ENCODE peak calls at places on chromosomes 11 and 22, in four cellular contexts. P is brain microvascular endothelial cell, F is heart left ventricle, D is tibial artery. E is an unnamed sample.

GRCh38 chr11:83006877-83007330 is 64.8 kb downstream of the RAB30 start:
- DNase-seq in P (no peak), F (no peak), D (no peak), E (no peak)

GRCh38 chr11:22472306-22472705 is 134.1 kb downstream of the SLC17A6 start:
- DNase-seq in P (no peak), F (no peak), D (no peak), E (peak; percentile 13)

GRCh38 chr22:24693359-24693758 is 81.2 kb downstream of the PIWIL3 start:
- DNase-seq in P (peak; percentile 41), F (no peak), D (no peak), E (no peak)

GRCh38 chr11:113505541-113506375 is 30.6 kb upstream of the DRD2 start:
- DNase-seq in P (peak; percentile 29), F (no peak), D (no peak), E (peak; percentile 33)

GRCh38 chr11:122258446-122258994 is 142.5 kb upstream of the BLID start:
- DNase-seq in P (no peak), F (no peak), D (no peak), E (no peak)

GRCh38 chr11:95767498-95767897 is 22.1 kb downstream of the FAM76B start:
- DNase-seq in P (peak; percentile 16), F (no peak), D (no peak), E (no peak)

GRCh38 chr11:127059286-127060200 is 59.0 kb upstream of the KIRREL3 start:
- DNase-seq in P (no peak), F (no peak), D (no peak), E (no peak)

GRCh38 chr11:68471360-68472340 is 11.1 kb downstream of the PPP6R3 start:
- DNase-seq in P (peak; percentile 89), F (no peak), D (no peak), E (no peak)

GRCh38 chr11:65958306-65958705 is 3.2 kb upstream of the SART1 start:
- DNase-seq in P (no peak), F (no peak), D (no peak), E (no peak)

GRCh38 chr11:10348650-10349280 is 43.9 kb downstream of the ADM start:
- DNase-seq in P (no peak), F (no peak), D (no peak), E (no peak)

GRCh38 chr11:131428853-131429252 is 58.4 kb downstream of the NTM start:
- DNase-seq in P (no peak), F (no peak), D (no peak), E (no peak)

GRCh38 chr11:45880772-45881570 is 4.5 kb upstream of the MAPK8IP1 start:
- DNase-seq in P (no peak), F (no peak), D (no peak), E (no peak)

GRCh38 chr11:117498791-117499190 is 171.1 kb downstream of the CEP164 start:
- DNase-seq in P (no peak), F (no peak), D (no peak), E (no peak)

GRCh38 chr11:133953999-133954398 is 2.8 kb downstream of the IGSF9B start:
- DNase-seq in P (no peak), F (no peak), D (peak; percentile 89), E (no peak)
- H3K27me3 ChIP-seq in P (peaks cover 80% of the 10 kb centered on the region), F (peaks cover 3% of the 10 kb centered on the region), D (no peaks in the 10 kb centered on the region), E (peaks cover 56% of the 10 kb centered on the region)

DNA sequence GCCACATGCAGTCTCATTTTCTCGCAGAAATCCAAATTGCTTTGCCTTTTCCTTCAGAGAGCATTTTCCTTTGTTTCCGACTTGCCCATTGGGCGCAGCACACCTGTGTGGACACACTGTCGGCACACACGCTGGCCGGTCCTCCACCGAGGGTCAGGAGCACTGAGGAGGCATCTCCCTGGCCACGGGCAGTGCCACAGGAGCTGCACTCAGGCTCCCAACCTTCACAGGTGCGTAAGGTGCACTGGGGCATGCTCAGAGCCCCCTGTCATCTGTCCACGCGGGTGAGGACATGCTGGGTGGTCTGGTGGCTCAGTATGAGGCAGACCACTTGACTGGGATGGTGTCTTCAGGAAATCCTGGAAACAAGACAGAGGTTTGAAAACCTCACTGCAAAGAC is 779.1 kb downstream of the BRD1 start:
- DNase-seq in P (no peak), F (no peak), D (peak; percentile 48), E (no peak)
- H3K27me3 ChIP-seq in P (no peaks in the 10 kb centered on the region), F (peaks cover 13% of the 10 kb centered on the region), D (no peaks in the 10 kb centered on the region), E (no peaks in the 10 kb centered on the region)

GRCh38 chr11:124864176-124864891 is 898 bp upstream of the ROBO3 start:
- DNase-seq in P (no peak), F (no peak), D (no peak), E (no peak)

GRCh38 chr11:124867700-124868099 is 2.5 kb downstream of the ROBO3 start:
- DNase-seq in P (peak; percentile 42), F (no peak), D (no peak), E (peak; percentile 78)

GRCh38 chr11:124865181-124865901 is at the start of gene ROBO3:
- DNase-seq in P (no peak), F (no peak), D (no peak), E (peak; percentile 48)

GRCh38 chr11:124864892-124865180 is 396 bp upstream of the ROBO3 start:
- DNase-seq in P (no peak), F (no peak), D (no peak), E (no peak)

DNA sequence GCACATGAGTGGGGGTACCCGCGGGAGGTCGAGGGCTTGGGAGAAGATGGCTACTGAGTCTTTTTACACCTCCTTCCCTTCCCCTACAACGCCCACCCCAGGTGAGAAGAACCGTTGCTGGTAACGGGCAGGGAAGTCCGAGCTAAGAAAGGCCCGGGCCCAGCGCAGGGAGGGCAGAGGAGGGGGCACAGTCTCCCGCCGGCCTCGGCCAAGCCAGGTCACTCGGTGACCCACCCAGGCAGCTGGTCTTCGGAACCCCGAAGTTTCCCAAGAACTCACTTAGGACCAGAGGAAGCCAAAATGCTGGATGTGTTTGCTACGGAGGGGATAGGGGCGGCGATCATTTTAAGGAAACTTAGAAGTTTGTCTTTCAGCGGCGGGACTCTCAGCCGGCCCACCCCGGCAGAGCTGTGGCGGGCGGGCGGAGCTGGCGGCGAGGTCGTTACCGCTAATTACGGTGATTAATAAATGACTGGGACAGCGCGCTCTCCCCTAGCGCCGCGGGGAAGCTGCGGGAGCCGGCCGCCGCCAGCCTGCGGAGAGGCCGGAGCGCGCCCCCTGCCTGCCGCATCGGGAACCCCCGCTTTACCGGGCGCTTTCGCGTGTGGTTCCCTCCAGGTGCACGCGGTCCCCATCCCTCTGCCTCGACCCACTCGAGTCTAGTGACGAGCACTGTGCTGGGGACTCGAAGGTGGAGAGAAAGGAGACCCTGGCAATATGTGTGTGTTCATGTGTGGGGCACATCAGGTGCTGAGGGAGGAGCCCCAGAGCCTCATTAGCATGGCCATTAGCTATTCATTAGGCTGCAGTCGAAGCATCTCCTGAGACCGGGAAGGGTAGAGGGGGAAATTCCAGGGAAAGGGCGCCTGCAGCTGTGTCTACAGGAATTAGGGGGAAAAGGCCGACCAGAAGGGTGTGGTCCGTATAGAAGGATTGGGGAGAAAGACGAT is 945 bp downstream of the ROBO3 start:
- DNase-seq in P (no peak), F (no peak), D (no peak), E (peak; percentile 83)
- H3K27me3 ChIP-seq in P (peaks cover 93% of the 10 kb centered on the region), F (peaks cover 98% of the 10 kb centered on the region), D (peaks cover 16% of the 10 kb centered on the region), E (peaks cover 90% of the 10 kb centered on the region)

GRCh38 chr11:1107316-1108245 is 32.9 kb downstream of the MUC2 start:
- DNase-seq in P (no peak), F (no peak), D (no peak), E (no peak)
- H3K27me3 ChIP-seq in P (no peaks in the 10 kb centered on the region), F (peaks cover 3% of the 10 kb centered on the region), D (no peaks in the 10 kb centered on the region), E (no peaks in the 10 kb centered on the region)

GRCh38 chr22:38448945-38449745 is 5.9 kb downstream of the KCNJ4 start:
- DNase-seq in P (no peak), F (peak; percentile 70), D (no peak), E (no peak)
- H3K27me3 ChIP-seq in P (peaks cover 37% of the 10 kb centered on the region), F (peaks cover 21% of the 10 kb centered on the region), D (no peaks in the 10 kb centered on the region), E (peaks cover 29% of the 10 kb centered on the region)

GRCh38 chr22:36595154-36595553 is 66.2 kb upstream of the EIF3D start:
- DNase-seq in P (no peak), F (no peak), D (peak; percentile 27), E (no peak)
- H3K27me3 ChIP-seq in P (peaks cover 3% of the 10 kb centered on the region), F (peaks cover 39% of the 10 kb centered on the region), D (no peaks in the 10 kb centered on the region), E (no peaks in the 10 kb centered on the region)

GRCh38 chr11:17650601-17650911 is 68.8 kb upstream of the MYOD1 start:
- DNase-seq in P (no peak), F (no peak), D (no peak), E (no peak)

GRCh38 chr11:17648528-17648927 is 70.8 kb upstream of the MYOD1 start:
- DNase-seq in P (no peak), F (no peak), D (no peak), E (no peak)

GRCh38 chr11:17649261-17649660 is 70.1 kb upstream of the MYOD1 start:
- DNase-seq in P (no peak), F (no peak), D (no peak), E (no peak)

GRCh38 chr11:17651061-17651460 is 68.3 kb upstream of the MYOD1 start:
- DNase-seq in P (no peak), F (no peak), D (no peak), E (no peak)

GRCh38 chr11:17649696-17650600 is 69.4 kb upstream of the MYOD1 start:
- DNase-seq in P (no peak), F (no peak), D (no peak), E (no peak)
- H3K27me3 ChIP-seq in P (no peaks in the 10 kb centered on the region), F (peaks cover 14% of the 10 kb centered on the region), D (no peaks in the 10 kb centered on the region), E (peaks cover 14% of the 10 kb centered on the region)

GRCh38 chr22:40040927-40041326 is 46.2 kb downstream of the FAM83F start:
- DNase-seq in P (peak; percentile 47), F (peak; percentile 45), D (no peak), E (no peak)
- H3K27me3 ChIP-seq in P (peaks cover 14% of the 10 kb centered on the region), F (peaks cover 6% of the 10 kb centered on the region), D (no peaks in the 10 kb centered on the region), E (peaks cover 63% of the 10 kb centered on the region)

DNA sequence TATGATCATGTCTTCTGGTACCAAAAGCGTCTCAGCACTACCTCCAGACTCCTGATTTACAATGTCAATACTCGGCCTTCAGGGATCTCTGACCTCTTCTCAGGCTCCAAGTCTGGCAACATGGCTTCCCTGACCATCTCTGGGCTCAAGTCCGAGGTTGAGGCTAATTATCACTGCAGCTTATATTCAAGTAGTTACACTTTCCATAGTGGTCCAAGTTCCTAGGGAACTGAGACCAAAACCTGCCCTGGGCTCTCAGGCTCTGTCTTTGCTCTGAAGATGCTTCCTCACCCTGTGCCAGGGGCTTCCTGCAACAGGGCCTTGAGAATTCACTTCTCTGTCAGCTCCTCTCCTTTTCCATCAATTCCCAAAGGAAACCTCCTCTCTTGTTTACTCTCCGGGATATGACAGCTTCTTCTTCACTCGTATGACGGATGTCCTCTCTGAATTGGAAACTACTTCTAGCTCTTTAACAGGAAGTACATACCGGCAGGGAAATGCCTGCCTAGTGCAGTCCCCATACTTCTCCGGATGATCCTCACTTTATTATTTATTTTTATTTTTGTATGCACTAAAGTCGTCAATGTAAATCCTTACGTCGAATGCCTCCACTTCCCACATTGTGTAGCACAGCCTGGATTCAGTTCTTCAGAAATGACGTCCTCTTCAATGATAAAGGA is 29.6 kb upstream of the PRAME start:
- DNase-seq in P (no peak), F (no peak), D (no peak), E (no peak)
- H3K27me3 ChIP-seq in P (peaks cover 20% of the 10 kb centered on the region), F (peaks cover 9% of the 10 kb centered on the region), D (no peaks in the 10 kb centered on the region), E (peaks cover 100% of the 10 kb centered on the region)

GRCh38 chr11:75668508-75669297 is at the start of gene MAP6:
- DNase-seq in P (no peak), F (peak; percentile 23), D (no peak), E (peak; percentile 85)
- H3K27me3 ChIP-seq in P (peaks cover 50% of the 10 kb centered on the region), F (peaks cover 8% of the 10 kb centered on the region), D (no peaks in the 10 kb centered on the region), E (peaks cover 91% of the 10 kb centered on the region)

E was measured in neural progenitor cell.